ENCODE peak calls at places on chromosomes 4 and X, in six cellular contexts. N is HCT116, R is MM.1S, G is neural progenitor cell, B is PC-3, Q is SK-N-SH. C is an unnamed sample.

GRCh38 chrX:78922754-78923153 is 22.4 kb upstream of the P2RY10 start:
- DNase-seq in N (no peak), Q (no peak), R (peak; percentile 30), G (no peak), B (peak; percentile 64), C (no peak)

GRCh38 chr4:55346851-55347255 is 811 bp downstream of the SRD5A3 start:
- DNase-seq in R (no peak), G (no peak), Q (no peak), B (no peak), N (no peak), C (no peak)

GRCh38 chrX:151984328-151984727 is 9.9 kb upstream of the GABRE start:
- DNase-seq in N (no peak), B (peak; percentile 48), G (no peak), Q (no peak), R (no peak), C (peak; percentile 88)

GRCh38 chr4:54165438-54165837 is 63.7 kb upstream of the PDGFRA start:
- DNase-seq in G (no peak), N (peak; percentile 36), B (peak; percentile 91), Q (no peak), R (no peak), C (peak; percentile 93)

GRCh38 chr4:173074501-173074946 is 94.1 kb upstream of the GALNT7 start:
- DNase-seq in Q (no peak), B (peak; percentile 73), R (no peak), N (peak; percentile 4), G (peak; percentile 49), C (peak; percentile 51)

GRCh38 chr4:1008840-1009646 is 2.4 kb upstream of the FGFRL1 start:
- DNase-seq in Q (no peak), B (no peak), G (no peak), R (no peak), N (no peak), C (peak; percentile 39)

GRCh38 chr4:35802644-35803043 is 441.7 kb downstream of the ARAP2 start:
- DNase-seq in R (no peak), Q (no peak), N (no peak), B (no peak), G (no peak), C (no peak)

GRCh38 chr4:79272761-79273160 is 53.1 kb downstream of the NAA11 start:
- DNase-seq in Q (no peak), G (no peak), R (no peak), B (no peak), N (no peak), C (no peak)

GRCh38 chr4:83905952-83906351 is 370.0 kb downstream of the GPAT3 start:
- DNase-seq in R (peak; percentile 26), B (peak; percentile 33), Q (no peak), G (peak; percentile 77), N (no peak), C (no peak)

GRCh38 chr4:110614173-110614948 is 8.5 kb downstream of the PITX2 start:
- DNase-seq in Q (no peak), G (peak; percentile 69), N (no peak), R (no peak), B (no peak), C (no peak)

GRCh38 chrX:70088281-70088680 is 26.0 kb downstream of the OTUD6A start:
- DNase-seq in R (no peak), B (no peak), N (no peak), Q (no peak), G (no peak), C (peak; percentile 29)

GRCh38 chr4:101621120-101621519 is 169.4 kb upstream of the BANK1 start:
- DNase-seq in N (no peak), G (no peak), R (no peak), Q (no peak), B (no peak), C (peak; percentile 83)

GRCh38 chr4:186722856-186723206 is 825 bp downstream of the FAT1 start:
- DNase-seq in N (no peak), R (peak; percentile 27), Q (no peak), G (no peak), B (peak; percentile 18), C (no peak)
- H3K9ac ChIP-seq in N (peak overlapping the region; percentile 92), R (peak overlapping the region; percentile 77), Q (peak overlapping the region; percentile 86), G (peak overlapping the region; percentile 83), B (peak overlapping the region; percentile 87), C (peak overlapping the region; percentile 92)

DNA sequence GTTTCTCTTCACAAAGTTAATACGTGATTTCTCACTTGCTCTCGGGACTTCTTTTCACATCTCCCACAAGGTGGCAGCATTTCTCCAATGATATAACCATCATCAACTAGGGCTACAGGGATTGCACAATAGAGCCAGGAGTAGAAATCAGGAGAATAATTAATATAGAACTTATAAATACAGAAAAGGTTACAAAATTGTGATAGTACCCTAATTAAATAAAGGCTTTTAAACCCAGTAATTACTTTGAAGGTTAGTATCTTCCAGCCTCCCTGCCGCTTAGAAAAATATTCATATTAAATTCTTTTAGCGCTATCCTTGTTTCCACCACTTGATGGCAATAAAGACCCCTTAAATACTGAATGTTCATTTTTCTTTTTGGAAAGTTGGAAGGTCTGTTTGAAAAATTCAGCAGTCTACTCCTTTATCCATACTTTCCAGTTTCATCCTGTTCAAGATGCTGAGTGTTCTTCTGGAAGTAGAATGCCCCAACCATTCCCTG is 65.8 kb downstream of the RASGEF1B start:
- DNase-seq in G (peak; percentile 89), B (peak; percentile 69), Q (peak; percentile 47), R (peak; percentile 77), N (peak; percentile 68), C (peak; percentile 89)
- TF ChIP-seq EZH2phosphoT487 in G (no peak), B (no peak), Q (no peak), R (no peak), N (no peak), C (no peak)

GRCh38 chrX:115490814-115491213 is 70.2 kb upstream of the PLS3 start:
- DNase-seq in G (no peak), N (no peak), B (no peak), R (no peak), Q (no peak), C (no peak)
- H3K27ac ChIP-seq in G (no peak overlapping the region), N (no peak overlapping the region), B (no peak overlapping the region), R (no peak overlapping the region), Q (no peak overlapping the region), C (no peak overlapping the region)

DNA sequence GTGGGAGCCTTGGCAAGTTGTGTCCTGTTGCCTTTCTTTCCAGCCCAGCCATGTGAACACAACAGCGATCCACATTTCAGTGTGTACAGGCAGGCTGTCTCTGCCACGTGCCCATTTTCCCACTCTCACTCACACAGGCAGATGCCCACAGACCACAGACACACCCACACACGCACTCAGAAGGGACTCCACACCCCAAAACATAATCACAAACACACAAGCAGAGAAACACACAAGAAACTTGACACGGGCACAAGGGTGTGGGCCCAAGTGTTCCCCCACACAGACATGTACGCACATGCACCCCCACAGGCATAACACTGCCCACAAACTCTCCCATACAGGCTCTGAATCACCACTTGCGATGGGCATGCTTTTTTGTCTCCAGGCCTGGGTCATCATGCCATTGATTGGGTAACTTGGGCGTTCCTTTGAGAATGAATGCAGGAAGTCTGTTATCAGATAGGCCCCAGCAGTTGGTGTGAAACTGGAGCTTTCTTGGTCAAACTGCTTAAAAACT is 84.3 kb downstream of the NBDY start:
- DNase-seq in G (no peak), R (no peak), Q (no peak), B (no peak), N (no peak), C (peak; percentile 91)
- H3K9ac ChIP-seq in G (no peak overlapping the region), R (no peak overlapping the region), Q (no peak overlapping the region), B (no peak overlapping the region), N (no peak overlapping the region), C (peak overlapping the region; percentile 79)

GRCh38 chr4:7697821-7698220 is 241.8 kb downstream of the AFAP1 start:
- DNase-seq in N (no peak), R (no peak), Q (no peak), G (no peak), B (no peak), C (no peak)
- TF ChIP-seq EZH2phosphoT487 in N (no peak), R (no peak), Q (no peak), G (no peak), B (no peak), C (no peak)

DNA sequence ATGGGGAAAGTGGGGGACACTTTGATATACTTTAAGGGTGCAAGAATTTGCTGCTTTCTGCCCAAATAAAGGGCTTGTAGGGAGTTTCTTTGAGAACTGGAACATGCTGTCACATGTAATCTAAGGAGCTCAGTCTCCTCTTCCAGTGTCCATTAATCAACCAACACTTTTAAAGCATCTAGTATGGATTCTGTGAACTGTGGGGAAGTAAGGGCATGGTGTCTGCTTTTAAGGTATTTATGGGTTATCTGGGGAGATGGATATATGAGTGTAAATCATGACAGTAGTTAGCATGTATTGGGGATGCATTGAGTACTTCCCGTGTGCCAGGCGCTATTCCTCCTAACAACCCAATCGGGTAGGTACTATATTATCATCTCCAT is 151.2 kb downstream of the SPRY1 start:
- DNase-seq in R (no peak), G (no peak), N (no peak), Q (no peak), B (no peak), C (no peak)
- H3K27ac ChIP-seq in R (no peak overlapping the region), G (no peak overlapping the region), N (no peak overlapping the region), Q (no peak overlapping the region), B (peak overlapping the region; percentile 20), C (no peak overlapping the region)

GRCh38 chrX:72272868-72273267 is 4.2 kb downstream of the RPS4X start:
- DNase-seq in Q (no peak), B (peak; percentile 79), R (no peak), N (no peak), G (no peak), C (peak; percentile 75)
- H3K9ac ChIP-seq in Q (no peak overlapping the region), B (no peak overlapping the region), R (no peak overlapping the region), N (no peak overlapping the region), G (no peak overlapping the region), C (no peak overlapping the region)